ENCODE peak calls at places on chromosomes 4 and X, in eight cellular contexts. Q is T-cell; Y is adipocyte; V is activated naive CD4-positive, alpha-beta T cell treated with anti-CD3 and anti-CD28 coated beads, Interleukin-2, amount 50 U/mL, for 16 hours; K is aorta; N is kidney glomerular epithelial cell; B is epithelial cell of esophagus; J is GM03348. S is an unnamed sample.

GRCh38 chr4:63787326-63787725 is 621.9 kb downstream of the TECRL start:
- DNase-seq in Q (no peak), Y (no peak), V (no peak), K (no peak), N (no peak), B (no peak), J (no peak), S (no peak)

GRCh38 chr4:89563431-89563830 is 255.8 kb upstream of the GPRIN3 start:
- DNase-seq in Q (no peak), Y (no peak), V (no peak), K (no peak), N (peak), B (peak), J (no peak), S (no peak)

GRCh38 chrX:68980906-68981616 is 152.2 kb downstream of the EFNB1 start:
- DNase-seq in Q (no peak), Y (no peak), V (no peak), K (peak), N (no peak), B (no peak), J (no peak), S (no peak)

GRCh38 chr4:122458625-122459024 is 2.1 kb upstream of the IL2 start:
- DNase-seq in Q (no peak), Y (no peak), V (peak), K (no peak), N (no peak), B (peak), J (no peak), S (no peak)

GRCh38 chr4:31052519-31052918 is 332.4 kb downstream of the PCDH7 start:
- DNase-seq in Q (no peak), Y (no peak), V (no peak), K (no peak), N (no peak), B (no peak), J (no peak), S (no peak)

GRCh38 chr4:26238782-26239647 is 81.8 kb upstream of the RBPJ start:
- DNase-seq in Q (no peak), Y (peak), V (no peak), K (no peak), N (no peak), B (no peak), J (peak), S (no peak)

GRCh38 chr4:105666693-105667092 is 41.8 kb downstream of the INTS12 start:
- DNase-seq in Q (no peak), Y (peak), V (no peak), K (no peak), N (peak), B (peak), J (peak), S (no peak)

GRCh38 chr4:163167333-163167626 is 590 bp upstream of the NAF1 start:
- DNase-seq in Q (no peak), Y (peak), V (no peak), K (no peak), N (no peak), B (peak), J (no peak), S (no peak)

GRCh38 chrX:644304-645023 is 13.9 kb downstream of the SHOX start:
- DNase-seq in Q (no peak), Y (no peak), V (no peak), K (peak), N (no peak), B (no peak), J (no peak), S (no peak)

GRCh38 chr4:15182600-15183222 is 180.4 kb downstream of the CPEB2 start:
- DNase-seq in Q (no peak), Y (no peak), V (peak), K (no peak), N (no peak), B (peak), J (no peak), S (no peak)

GRCh38 chr4:4791299-4791798 is 68.1 kb upstream of the MSX1 start:
- DNase-seq in Q (no peak), Y (peak), V (no peak), K (no peak), N (no peak), B (no peak), J (peak), S (no peak)

GRCh38 chrX:49901068-49901467 is 21.3 kb upstream of the CLCN5 start:
- DNase-seq in Q (no peak), Y (no peak), V (no peak), K (no peak), N (no peak), B (no peak), J (no peak), S (no peak)

GRCh38 chr4:185637162-185637875 is 102.0 kb upstream of the PDLIM3 start:
- DNase-seq in Q (no peak), Y (no peak), V (no peak), K (no peak), N (no peak), B (peak), J (no peak), S (no peak)

GRCh38 chr4:74018116-74018515 is 19.6 kb upstream of the CXCL5 start:
- DNase-seq in Q (no peak), Y (no peak), V (no peak), K (no peak), N (no peak), B (no peak), J (no peak), S (no peak)

GRCh38 chr4:111208970-111209369 is 586.1 kb upstream of the PITX2 start:
- DNase-seq in Q (no peak), Y (no peak), V (no peak), K (no peak), N (no peak), B (no peak), J (no peak), S (no peak)

GRCh38 chr4:127782025-127782274 is 172 bp upstream of the HSPA4L start:
- DNase-seq in Q (no peak), Y (peak), V (no peak), K (peak), N (no peak), B (peak), J (peak), S (peak)

GRCh38 chrX:73847991-73848390 is 285.0 kb downstream of the CHIC1 start:
- DNase-seq in Q (no peak), Y (no peak), V (no peak), K (no peak), N (no peak), B (no peak), J (no peak), S (no peak)

GRCh38 chrX:66728818-66729271 is 90.0 kb upstream of the EDA2R start:
- DNase-seq in Q (peak), Y (peak), V (peak), K (peak), N (peak), B (peak), J (peak), S (peak)

GRCh38 chr4:52577285-52577968 is 81.7 kb downstream of the USP46 start:
- DNase-seq in Q (no peak), Y (no peak), V (no peak), K (no peak), N (peak), B (peak), J (peak), S (no peak)

GRCh38 chrX:8455600-8455999 is 9.0 kb upstream of the VCX3B start:
- DNase-seq in Q (no peak), Y (no peak), V (no peak), K (no peak), N (no peak), B (peak), J (no peak), S (no peak)

GRCh38 chrX:118459494-118459893 is 36.1 kb upstream of the DOCK11 start:
- DNase-seq in Q (no peak), Y (peak), V (no peak), K (no peak), N (peak), B (peak), J (peak), S (peak)

GRCh38 chr4:165418116-165418515 is 39.3 kb downstream of the CPE start:
- DNase-seq in Q (no peak), Y (no peak), V (no peak), K (no peak), N (no peak), B (no peak), J (no peak), S (no peak)

GRCh38 chr4:124483043-124483906 is 229.3 kb downstream of the ANKRD50 start:
- DNase-seq in Q (no peak), Y (no peak), V (no peak), K (no peak), N (no peak), B (no peak), J (no peak), S (no peak)

GRCh38 chrX:144791298-144791697 is 456.0 kb upstream of the SPANXN1 start:
- DNase-seq in Q (no peak), Y (no peak), V (no peak), K (no peak), N (no peak), B (peak), J (no peak), S (no peak)

GRCh38 chr4:77783881-77784280 is 35.3 kb downstream of the CNOT6L start:
- DNase-seq in Q (no peak), Y (no peak), V (no peak), K (no peak), N (no peak), B (no peak), J (no peak), S (no peak)

GRCh38 chr4:89837385-89837995 is 529 bp upstream of the SNCA start:
- DNase-seq in Q (no peak), Y (peak), V (peak), K (no peak), N (peak), B (peak), J (no peak), S (peak)

GRCh38 chr4:10285028-10285427 is 168.4 kb upstream of the WDR1 start:
- DNase-seq in Q (no peak), Y (no peak), V (no peak), K (no peak), N (no peak), B (peak), J (no peak), S (no peak)

GRCh38 chr4:2714918-2715317 is 41.2 kb downstream of the TNIP2 start:
- DNase-seq in Q (no peak), Y (peak), V (no peak), K (peak), N (no peak), B (no peak), J (no peak), S (no peak)

GRCh38 chrX:155094468-155095061 is 23.3 kb downstream of the BRCC3 start:
- DNase-seq in Q (no peak), Y (peak), V (peak), K (no peak), N (peak), B (peak), J (peak), S (no peak)

GRCh38 chrX:119391279-119391678 is 7.9 kb upstream of the SLC25A43 start:
- DNase-seq in Q (no peak), Y (peak), V (no peak), K (no peak), N (no peak), B (peak), J (peak), S (no peak)

GRCh38 chr4:150342945-150343344 is 239.0 kb upstream of the MAB21L2 start:
- DNase-seq in Q (no peak), Y (no peak), V (no peak), K (no peak), N (no peak), B (peak), J (no peak), S (no peak)

GRCh38 chr4:184617611-184618196 is 31.5 kb downstream of the CASP3 start:
- DNase-seq in Q (no peak), Y (no peak), V (no peak), K (no peak), N (no peak), B (peak), J (no peak), S (no peak)

GRCh38 chr4:101693842-101694398 is 96.6 kb upstream of the BANK1 start:
- DNase-seq in Q (no peak), Y (no peak), V (no peak), K (no peak), N (no peak), B (peak), J (no peak), S (peak)

GRCh38 chrX:68432648-68433047 is 647 bp downstream of the OPHN1 start:
- DNase-seq in Q (no peak), Y (no peak), V (no peak), K (no peak), N (no peak), B (peak), J (peak), S (no peak)

GRCh38 chrX:70755850-70756249 is 152.7 kb downstream of the TEX11 start:
- DNase-seq in Q (peak), Y (no peak), V (peak), K (no peak), N (no peak), B (no peak), J (no peak), S (no peak)

GRCh38 chrX:71256051-71256450 is 2.1 kb upstream of the ZMYM3 start:
- DNase-seq in Q (no peak), Y (no peak), V (no peak), K (no peak), N (no peak), B (peak), J (no peak), S (no peak)

GRCh38 chr4:73617256-73617655 is 3.0 kb downstream of the RASSF6 start:
- DNase-seq in Q (no peak), Y (no peak), V (no peak), K (no peak), N (no peak), B (peak), J (no peak), S (no peak)

S was measured in Caki2.